ENCODE peak calls at places on chromosomes 3 and 15, in seven cellular contexts. N is stimulated activated naive CD8-positive, alpha-beta T cell treated with anti-CD3 and anti-CD28 coated beads, Interleukin-15, amount 100 ng/mL, for 72 hours; V is NCI-H1694 treated with DMSO at 0.1 percent for 48 hours; U is spleen; D is right cardiac atrium; Z is Calu3; H is neural crest cell. S is an unnamed sample.

GRCh38 chr3:183924543-183924942 is 39.9 kb upstream of the PARL start:
- DNase-seq in N (no peak), V (no peak), U (no peak), D (no peak), Z (no peak), H (no peak), S (no peak)

GRCh38 chr15:74201656-74202420 is 749 bp downstream of the STRA6 start:
- DNase-seq in N (no peak), V (no peak), U (no peak), D (peak), Z (no peak), H (no peak), S (no peak)

GRCh38 chr3:58691997-58692396 is 25.4 kb upstream of the FAM3D start:
- DNase-seq in N (no peak), V (no peak), U (no peak), D (no peak), Z (no peak), H (peak), S (no peak)

GRCh38 chr15:39629376-39629775 is 48.5 kb downstream of the THBS1 start:
- DNase-seq in N (peak), V (no peak), U (no peak), D (no peak), Z (no peak), H (no peak), S (no peak)

GRCh38 chr3:124410471-124410870 is 319.8 kb upstream of the UMPS start:
- DNase-seq in N (no peak), V (no peak), U (no peak), D (no peak), Z (no peak), H (no peak), S (no peak)

GRCh38 chr15:53757906-53758305 is 1.6 kb downstream of the WDR72 start:
- DNase-seq in N (no peak), V (no peak), U (no peak), D (no peak), Z (no peak), H (no peak), S (no peak)

GRCh38 chr3:48698891-48699290 is 13.2 kb upstream of the NCKIPSD start:
- DNase-seq in N (no peak), V (no peak), U (peak), D (no peak), Z (no peak), H (no peak), S (no peak)

GRCh38 chr3:128323206-128324081 is 143.2 kb downstream of the DNAJB8 start:
- DNase-seq in N (no peak), V (no peak), U (no peak), D (no peak), Z (no peak), H (no peak), S (no peak)

GRCh38 chr3:49378249-49378899 is 20.2 kb upstream of the GPX1 start:
- DNase-seq in N (no peak), V (no peak), U (no peak), D (peak), Z (no peak), H (no peak), S (no peak)

GRCh38 chr3:157083824-157084223 is 76.1 kb downstream of the CCNL1 start:
- DNase-seq in N (no peak), V (no peak), U (no peak), D (no peak), Z (no peak), H (no peak), S (no peak)

GRCh38 chr15:47384316-47384715 is 333.0 kb upstream of the SEMA6D start:
- DNase-seq in N (no peak), V (peak), U (no peak), D (peak), Z (no peak), H (no peak), S (no peak)

GRCh38 chr3:191236635-191237034 is 37.6 kb downstream of the OSTN start:
- DNase-seq in N (no peak), V (no peak), U (no peak), D (no peak), Z (no peak), H (no peak), S (no peak)

GRCh38 chr15:90266061-90266431 is 574 bp downstream of the NGRN start:
- DNase-seq in N (peak), V (no peak), U (peak), D (peak), Z (peak), H (peak), S (peak)

GRCh38 chr15:39131605-39132004 is 449.3 kb upstream of the THBS1 start:
- DNase-seq in N (no peak), V (no peak), U (no peak), D (no peak), Z (no peak), H (no peak), S (no peak)

GRCh38 chr3:118810499-118811035 is 224.1 kb downstream of the IGSF11 start:
- DNase-seq in N (no peak), V (no peak), U (no peak), D (no peak), Z (no peak), H (no peak), S (peak)

GRCh38 chr3:12049675-12050074 is 45.5 kb downstream of the SYN2 start:
- DNase-seq in N (no peak), V (no peak), U (no peak), D (no peak), Z (no peak), H (no peak), S (no peak)

GRCh38 chr3:125150525-125151436 is 61.8 kb downstream of the SLC12A8 start:
- DNase-seq in N (peak), V (peak), U (no peak), D (no peak), Z (peak), H (peak), S (peak)

GRCh38 chr3:13707456-13707855 is 158.5 kb downstream of the FBLN2 start:
- DNase-seq in N (peak), V (no peak), U (peak), D (no peak), Z (no peak), H (no peak), S (no peak)

GRCh38 chr3:38318766-38319671 is 27.6 kb upstream of the XYLB start:
- DNase-seq in N (no peak), V (no peak), U (no peak), D (no peak), Z (no peak), H (no peak), S (no peak)

GRCh38 chr3:141594357-141594756 is 107.5 kb downstream of the RASA2 start:
- DNase-seq in N (no peak), V (no peak), U (no peak), D (no peak), Z (no peak), H (no peak), S (peak)

S was measured in K562.